ENCODE peak calls at places on chromosomes 12 and 14, in five cellular contexts. T, J, F, R and O are unnamed samples.

GRCh38 chr12:122917508-122918227 is 21.7 kb upstream of the VPS37B start:
- DNase-seq in J (peak; percentile 48), T (peak; percentile 80), R (no peak), F (no peak), O (peak; percentile 70)

GRCh38 chr12:47244730-47245285 is 165.0 kb upstream of the AMIGO2 start:
- DNase-seq in R (no peak), T (no peak), J (no peak), F (no peak), O (no peak)

GRCh38 chr14:68471029-68471963 is 321.6 kb downstream of the ZFP36L1 start:
- DNase-seq in T (peak; percentile 63), F (peak; percentile 88), R (no peak), J (peak; percentile 71), O (no peak)

GRCh38 chr12:111420494-111420893 is 14.8 kb downstream of the SH2B3 start:
- DNase-seq in T (no peak), F (no peak), J (no peak), R (no peak), O (no peak)

GRCh38 chr14:90511795-90512331 is 115.0 kb downstream of the CALM1 start:
- DNase-seq in T (no peak), R (no peak), J (no peak), F (no peak), O (no peak)

GRCh38 chr12:113088971-113089756 is 32.6 kb downstream of the DTX1 start:
- DNase-seq in F (no peak), R (no peak), T (no peak), J (no peak), O (no peak)

GRCh38 chr12:16619537-16619936 is 13.6 kb upstream of the LMO3 start:
- DNase-seq in J (no peak), R (no peak), F (no peak), T (no peak), O (no peak)

GRCh38 chr14:104323551-104324175 is 185.3 kb downstream of the KIF26A start:
- DNase-seq in T (no peak), J (no peak), F (no peak), R (peak; percentile 8), O (no peak)

GRCh38 chr14:67166450-67166853 is 22.8 kb upstream of the GARIN2 start:
- DNase-seq in R (peak; percentile 40), F (peak; percentile 59), J (no peak), T (no peak), O (no peak)

GRCh38 chr14:81198651-81199050 is 22.1 kb downstream of the GTF2A1 start:
- DNase-seq in F (no peak), T (no peak), J (no peak), R (no peak), O (no peak)

GRCh38 chr14:90805662-90806548 is 10.3 kb downstream of the TTC7B start:
- DNase-seq in F (peak; percentile 24), R (no peak), J (no peak), T (no peak), O (no peak)

GRCh38 chr12:87866602-87867292 is 162.5 kb downstream of the C12orf50 start:
- DNase-seq in T (no peak), F (peak; percentile 2), R (no peak), J (no peak), O (no peak)

GRCh38 chr14:23353433-23353780 is 720 bp upstream of the SLC22A17 start:
- DNase-seq in T (no peak), R (no peak), F (no peak), J (no peak), O (no peak)

GRCh38 chr12:57131896-57132744 is 3.8 kb downstream of the LRP1 start:
- DNase-seq in J (no peak), F (no peak), R (no peak), T (no peak), O (no peak)

GRCh38 chr14:34355584-34356266 is 106.3 kb downstream of the SPTSSA start:
- DNase-seq in R (no peak), T (no peak), J (no peak), F (no peak), O (no peak)

GRCh38 chr14:91286530-91286937 is 42.0 kb upstream of the GPR68 start:
- DNase-seq in F (peak; percentile 83), R (peak; percentile 74), T (peak; percentile 82), J (peak; percentile 29), O (peak; percentile 80)

GRCh38 chr12:133081408-133081806 is 684 bp downstream of the ZNF140 start:
- DNase-seq in F (no peak), J (peak; percentile 19), T (no peak), R (peak; percentile 60), O (peak; percentile 31)

GRCh38 chr12:124518051-124518932 is 49.1 kb downstream of the NCOR2 start:
- DNase-seq in T (peak; percentile 99), J (peak; percentile 98), F (peak; percentile 77), R (peak; percentile 100), O (peak; percentile 98)

GRCh38 chr14:67554341-67554740 is 21.3 kb downstream of the PLEKHH1 start:
- DNase-seq in F (no peak), T (no peak), R (no peak), J (no peak), O (no peak)

GRCh38 chr12:101414533-101415119 is 7.1 kb upstream of the ARL1 start:
- DNase-seq in J (peak; percentile 6), F (peak; percentile 70), R (no peak), T (no peak), O (peak; percentile 35)

GRCh38 chr14:34766611-34767010 is 52.2 kb upstream of the CFL2 start:
- DNase-seq in R (no peak), F (no peak), J (no peak), T (no peak), O (no peak)

GRCh38 chr12:54412348-54412747 is 6.7 kb downstream of the ITGA5 start:
- DNase-seq in J (no peak), R (no peak), T (no peak), F (no peak), O (no peak)
- H3K36me3 ChIP-seq in J (no peaks in the 10 kb centered on the region), R (no peaks in the 10 kb centered on the region), T (peaks cover 4% of the 10 kb centered on the region), F (no peaks in the 10 kb centered on the region), O (peaks cover 6% of the 10 kb centered on the region)

GRCh38 chr14:102878174-102878969 is 44.1 kb upstream of the AMN start:
- DNase-seq in J (no peak), R (no peak), F (no peak), T (no peak), O (no peak)
- TF ChIP-seq CTCF in J (no peak), R (no peak), F (no peak), T (no peak), O (no peak)

DNA sequence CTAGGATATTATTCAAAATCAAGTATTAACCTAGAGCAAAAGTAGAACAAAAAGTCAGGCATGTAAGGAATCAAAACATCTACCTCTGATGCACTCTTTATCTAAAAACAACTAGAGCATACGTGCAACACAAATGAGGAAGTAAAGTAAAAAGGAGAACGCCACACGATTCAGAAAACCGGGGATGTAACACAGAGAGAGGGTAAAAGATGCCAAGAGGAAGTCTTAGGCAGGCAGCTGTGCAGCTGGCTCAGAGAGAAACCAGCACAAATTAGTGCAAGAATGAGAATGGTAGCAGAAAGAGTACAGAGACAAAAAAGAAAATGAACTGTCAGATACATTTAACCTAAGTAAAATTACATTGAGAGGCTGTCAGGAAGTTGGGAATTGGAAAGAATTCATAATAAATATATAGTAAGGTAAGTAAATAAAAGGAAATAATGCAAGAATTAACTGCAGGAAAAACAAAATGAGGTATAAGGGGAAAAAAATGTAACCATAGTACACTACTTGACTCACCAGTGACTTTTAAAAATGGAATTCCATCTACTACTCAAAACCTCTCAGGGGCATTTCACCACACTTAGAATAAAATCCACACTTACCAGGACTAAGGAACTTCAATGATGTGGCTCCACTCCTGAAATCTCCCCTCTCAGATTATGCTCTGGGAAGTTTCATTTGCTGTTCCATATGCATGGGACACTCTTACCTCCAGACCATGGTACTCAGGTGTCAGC is 17.1 kb downstream of the BCAT1 start:
- DNase-seq in J (no peak), R (no peak), F (no peak), T (no peak), O (no peak)
- H3K27ac ChIP-seq in J (peak overlapping the region; percentile 9), R (no peak overlapping the region), F (no peak overlapping the region), T (no peak overlapping the region), O (no peak overlapping the region)

DNA sequence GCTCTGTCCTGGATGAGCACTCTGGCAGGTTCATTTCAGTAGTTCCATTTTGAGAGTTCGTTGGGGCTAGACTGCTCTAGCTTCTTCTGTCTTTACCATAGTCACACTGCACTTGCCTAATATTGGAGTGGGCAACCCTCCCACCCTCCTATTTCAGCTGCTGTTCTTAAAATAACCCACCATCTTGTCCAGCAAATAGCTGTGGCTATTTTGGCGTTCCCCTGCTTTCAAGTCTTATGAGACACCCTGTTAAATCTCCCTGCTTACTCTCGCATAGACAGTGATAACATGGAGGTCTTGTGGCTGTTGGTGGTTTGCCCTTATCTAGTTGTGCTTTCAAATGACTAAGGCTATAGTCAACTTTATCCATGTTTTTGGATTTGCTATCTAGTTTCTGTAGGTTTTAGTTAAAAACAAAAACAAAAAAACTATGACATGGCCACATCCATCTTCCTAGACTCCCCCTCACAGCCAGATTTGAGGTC is 65.5 kb downstream of the LRP6 start:
- DNase-seq in R (no peak), J (no peak), F (no peak), T (no peak), O (no peak)
- H3K36me3 ChIP-seq in R (no peaks in the 10 kb centered on the region), J (no peaks in the 10 kb centered on the region), F (peaks cover 13% of the 10 kb centered on the region), T (no peaks in the 10 kb centered on the region), O (no peaks in the 10 kb centered on the region)

GRCh38 chr12:109291531-109292341 is 17.3 kb downstream of the FOXN4 start:
- DNase-seq in J (peak; percentile 29), R (no peak), F (peak; percentile 96), T (peak; percentile 83), O (peak; percentile 37)

GRCh38 chr12:109290061-109290460 is 19.0 kb downstream of the FOXN4 start:
- DNase-seq in J (no peak), F (no peak), R (no peak), T (no peak), O (no peak)

GRCh38 chr12:109293106-109293505 is 16.0 kb downstream of the FOXN4 start:
- DNase-seq in J (no peak), T (no peak), F (no peak), R (no peak), O (no peak)

GRCh38 chr12:109292342-109292711 is 16.8 kb downstream of the FOXN4 start:
- DNase-seq in J (no peak), R (no peak), T (no peak), F (no peak), O (no peak)

GRCh38 chr12:109291117-109291516 is 18.0 kb downstream of the FOXN4 start:
- DNase-seq in F (no peak), T (no peak), J (no peak), R (no peak), O (no peak)
- TF ChIP-seq CTCF in F (no peak), T (no peak), J (no peak), R (no peak), O (no peak)

GRCh38 chr14:61476737-61477410 is 155.5 kb downstream of the PRKCH start:
- DNase-seq in J (no peak), F (no peak), R (no peak), T (no peak), O (peak; percentile 56)
- H3K27ac ChIP-seq in J (peak overlapping the region; percentile 84), F (no peak overlapping the region), R (peak overlapping the region; percentile 75), T (peak overlapping the region; percentile 82), O (peak overlapping the region; percentile 95)

GRCh38 chr12:115972241-115972640 is 305.3 kb downstream of the MED13L start:
- DNase-seq in F (peak; percentile 31), T (no peak), J (no peak), R (no peak), O (no peak)
- H3K36me3 ChIP-seq in F (peaks cover 4% of the 10 kb centered on the region), T (peaks cover 35% of the 10 kb centered on the region), J (no peaks in the 10 kb centered on the region), R (no peaks in the 10 kb centered on the region), O (peaks cover 21% of the 10 kb centered on the region)